ENCODE peak calls at places on chromosome 1, in eight cellular contexts. S, B, I, V, M, K, N and E are unnamed samples.
A peak's percentile ranks its signal among the peaks of the same experiment; 100 is the strongest.

GRCh38 chr1:110235181-110235838 is 25.2 kb downstream of the KCNC4 start:
- DNase-seq in M (peak; percentile 2), S (no peak), I (peak; percentile 44), K (no peak), B (peak; percentile 80), V (no peak), N (no peak), E (no peak)

GRCh38 chr1:26306290-26307221 is at the start of gene UBXN11:
- DNase-seq in V (peak; percentile 98), S (peak; percentile 79), I (peak; percentile 98), M (peak; percentile 94), N (peak; percentile 97), K (peak; percentile 97), B (peak; percentile 95), E (peak; percentile 90)

GRCh38 chr1:150551784-150552691 is 2.8 kb downstream of the ADAMTSL4 start:
- DNase-seq in V (peak; percentile 47), B (peak; percentile 89), S (peak; percentile 71), I (peak; percentile 86), K (peak; percentile 97), N (no peak), M (peak; percentile 84), E (no peak)

GRCh38 chr1:72218141-72218739 is 64.1 kb downstream of the NEGR1 start:
- DNase-seq in I (no peak), N (no peak), B (no peak), V (no peak), M (no peak), K (no peak), S (no peak), E (no peak)

GRCh38 chr1:237857455-237857854 is 33.3 kb downstream of the ZP4 start:
- DNase-seq in I (no peak), N (no peak), V (no peak), S (no peak), M (no peak), B (no peak), K (no peak), E (no peak)

GRCh38 chr1:33377750-33378149 is 53.1 kb downstream of the PHC2 start:
- DNase-seq in V (no peak), B (no peak), K (no peak), I (no peak), S (no peak), N (no peak), M (no peak), E (no peak)

GRCh38 chr1:5646486-5646885 is 345.7 kb downstream of the NPHP4 start:
- DNase-seq in S (no peak), K (no peak), V (no peak), M (no peak), N (no peak), B (no peak), I (no peak), E (no peak)

GRCh38 chr1:116201921-116202320 is 90.7 kb downstream of the MAB21L3 start:
- DNase-seq in B (no peak), I (no peak), K (no peak), V (no peak), N (no peak), S (no peak), M (no peak), E (no peak)

GRCh38 chr1:25056536-25056935 is 126.5 kb upstream of the RUNX3 start:
- DNase-seq in I (no peak), M (no peak), V (no peak), S (no peak), K (no peak), B (no peak), N (peak; percentile 57), E (no peak)

GRCh38 chr1:248825136-248825535 is 579 bp downstream of the SH3BP5L start:
- DNase-seq in I (no peak), N (no peak), K (no peak), B (no peak), M (no peak), V (no peak), S (no peak), E (no peak)

GRCh38 chr1:214664656-214665433 is 61.9 kb downstream of the CENPF start:
- DNase-seq in V (no peak), S (no peak), M (peak; percentile 37), N (no peak), K (peak; percentile 10), B (no peak), I (no peak), E (no peak)

GRCh38 chr1:2199042-2199810 is 4.7 kb upstream of the FAAP20 start:
- DNase-seq in K (peak; percentile 92), M (peak; percentile 89), S (peak; percentile 74), V (peak; percentile 95), N (peak; percentile 81), B (peak; percentile 79), I (peak; percentile 91), E (no peak)

GRCh38 chr1:159214149-159214760 is 9.6 kb downstream of the ACKR1 start:
- DNase-seq in B (peak; percentile 25), S (no peak), I (peak; percentile 52), K (peak; percentile 58), V (peak; percentile 54), M (peak; percentile 34), N (peak; percentile 52), E (no peak)

GRCh38 chr1:41666991-41667631 is 182.6 kb upstream of the EDN2 start:
- DNase-seq in I (peak; percentile 76), K (peak; percentile 54), N (peak; percentile 42), V (peak; percentile 92), B (peak; percentile 60), M (no peak), S (no peak), E (no peak)

GRCh38 chr1:209513226-209513625 is 70.3 kb upstream of the CAMK1G start:
- DNase-seq in V (no peak), M (peak; percentile 26), S (no peak), N (peak; percentile 12), K (peak; percentile 75), I (no peak), B (no peak), E (no peak)

GRCh38 chr1:227321035-227321434 is 2.7 kb upstream of the CDC42BPA start:
- DNase-seq in S (no peak), K (no peak), N (no peak), B (no peak), M (no peak), I (no peak), V (peak; percentile 9), E (no peak)

GRCh38 chr1:17137441-17137840 is 18.2 kb upstream of the PADI2 start:
- DNase-seq in N (no peak), B (no peak), K (no peak), I (no peak), M (no peak), V (no peak), S (no peak), E (no peak)

DNA sequence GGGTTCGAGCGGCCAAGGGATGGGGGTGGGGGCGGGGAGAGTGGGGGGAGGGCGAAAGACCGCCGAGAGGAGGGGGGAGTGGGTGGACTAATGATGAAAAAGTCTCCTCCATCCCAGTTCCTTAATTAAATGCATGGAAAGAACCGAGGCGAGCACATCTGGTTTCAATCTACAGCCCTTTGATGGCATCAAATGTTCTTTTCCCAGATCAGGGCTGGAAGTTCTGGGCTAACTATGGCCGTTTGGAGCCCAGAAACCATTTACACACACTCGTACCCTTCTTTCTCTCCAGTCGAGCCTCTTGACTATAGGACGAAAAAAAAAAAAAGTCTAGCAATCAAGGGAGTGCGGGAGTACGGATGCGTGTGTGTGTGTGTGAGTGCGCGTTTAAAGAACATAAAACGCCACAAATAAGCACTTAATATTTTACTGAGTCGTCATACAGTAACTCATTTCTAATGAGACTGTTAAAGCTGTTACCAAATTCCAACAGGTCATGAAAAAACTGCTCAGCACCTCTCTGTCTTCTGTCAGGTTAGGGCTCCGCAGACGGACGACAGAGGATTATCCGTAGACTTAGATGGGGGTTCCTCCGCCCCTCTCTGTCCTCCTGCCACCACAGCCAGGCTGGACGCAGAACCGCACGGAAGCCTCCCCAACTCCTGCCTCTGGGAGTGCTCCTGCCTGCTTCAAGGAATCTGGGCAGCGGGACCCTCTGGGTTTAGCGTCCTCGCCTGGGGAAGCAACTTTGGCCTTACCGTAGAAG is 2.1 kb upstream of the PRRX1 start:
- DNase-seq in V (no peak), M (peak; percentile 67), S (no peak), K (peak; percentile 39), I (no peak), N (peak; percentile 65), B (no peak), E (no peak)
- TF ChIP-seq CTCF in V (no peak), M (peak; percentile 1), S (peak; percentile 35), K (peak; percentile 10), I (no peak), N (no peak), B (no peak), E (no peak)

DNA sequence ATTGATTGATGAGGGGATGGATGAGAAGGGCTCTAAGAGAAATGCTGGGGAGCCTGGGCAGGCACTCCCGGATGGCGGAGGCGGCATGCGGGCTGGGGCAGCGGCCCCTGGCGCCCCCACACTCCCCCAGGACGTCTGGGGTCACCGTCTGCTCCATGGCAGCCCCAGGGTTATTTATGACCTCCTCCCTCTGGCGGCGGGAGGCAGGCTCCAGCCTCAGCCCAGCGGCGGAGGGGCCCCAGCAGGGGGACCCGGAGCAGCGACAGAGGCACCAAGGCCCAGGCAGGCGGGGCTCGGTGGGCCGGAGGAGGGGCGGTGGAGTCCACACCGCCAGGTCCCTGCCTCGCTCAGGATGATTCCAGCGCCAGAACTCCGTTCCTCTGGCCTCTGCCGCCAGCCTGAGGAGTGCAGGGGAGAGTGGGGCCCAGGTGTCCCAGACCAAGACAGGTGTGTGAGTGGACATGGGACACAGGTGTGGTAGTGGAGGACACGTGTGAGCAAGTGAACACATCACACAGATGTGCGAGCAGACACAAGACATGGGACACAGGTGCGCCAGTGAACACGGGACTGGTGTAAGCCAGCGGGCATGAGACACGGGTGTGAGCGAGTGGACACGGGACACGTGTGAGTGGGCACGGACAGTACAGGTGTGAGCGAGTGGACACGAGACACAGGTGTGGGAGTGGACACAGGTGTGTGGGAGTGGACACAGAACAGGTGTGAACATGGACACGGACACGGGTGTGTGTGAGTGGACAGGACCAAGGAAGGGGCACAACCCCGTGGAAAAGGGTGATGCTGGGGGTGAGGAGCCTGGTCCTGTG is 2.5 kb upstream of the SAMD11 start:
- DNase-seq in S (no peak), K (peak; percentile 76), M (peak; percentile 77), I (peak; percentile 61), B (no peak), N (peak; percentile 92), V (no peak), E (no peak)
- TF ChIP-seq CTCF in S (peak; percentile 60), K (peak; percentile 58), M (peak; percentile 43), I (peak; percentile 60), B (no peak), N (peak; percentile 13), V (peak; percentile 23), E (peak; percentile 68)

GRCh38 chr1:185998391-185998790 is 264.2 kb downstream of the HMCN1 start:
- DNase-seq in S (no peak), K (no peak), M (no peak), B (no peak), N (peak; percentile 33), I (no peak), V (no peak), E (no peak)
- TF ChIP-seq CTCF in S (no peak), K (peak; percentile 31), M (no peak), B (no peak), N (peak; percentile 49), I (no peak), V (no peak), E (no peak)

DNA sequence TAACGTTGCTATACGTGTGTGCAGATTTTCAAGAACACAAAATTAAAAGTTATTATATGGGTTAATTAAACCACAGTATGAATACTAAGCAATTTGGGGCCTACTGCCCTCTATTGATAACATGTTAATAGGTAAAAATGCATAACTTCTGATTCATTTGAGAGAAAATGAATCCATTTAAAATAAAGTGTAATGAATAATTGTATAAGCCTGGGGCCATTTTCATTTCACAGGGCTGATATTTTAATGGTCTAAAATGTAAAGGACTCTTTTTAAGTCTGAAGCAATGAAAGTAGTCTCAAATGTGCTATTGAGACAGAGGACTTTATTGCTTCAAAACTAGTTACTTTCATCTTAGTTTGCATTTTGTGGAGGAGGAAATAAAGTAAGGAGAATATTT is 155.4 kb downstream of the TLR5 start:
- DNase-seq in K (no peak), I (no peak), N (no peak), V (no peak), M (no peak), B (no peak), S (no peak), E (no peak)
- TF ChIP-seq CTCF in K (peak; percentile 27), I (no peak), N (no peak), V (no peak), M (no peak), B (no peak), S (no peak), E (no peak)